ENCODE peak calls at places on chromosomes 3 and 15, in ten cellular contexts. One of them, this sample, is unnamed.

GRCh38 chr3:34132069-34132677 is 333.7 kb downstream of the PDCD6IP start:
- DNase-seq in nephron progenitor cell: no peak
- DNase-seq in AG10803: no peak
- DNase-seq in GM10248: no peak
- DNase-seq in cardiac muscle cell: no peak
- DNase-seq in mucosa of descending colon: no peak
- DNase-seq in neural progenitor cell: no peak
- DNase-seq in lower lobe of right lung: no peak
- DNase-seq in upper lobe of right lung: no peak
- DNase-seq in AG04449: no peak
- DNase-seq in this sample: no peak

GRCh38 chr3:177521305-177521704 is 324.0 kb upstream of the TBL1XR1 start:
- DNase-seq in nephron progenitor cell: no peak
- DNase-seq in AG10803: no peak
- DNase-seq in GM10248: no peak
- DNase-seq in cardiac muscle cell: no peak
- DNase-seq in mucosa of descending colon: peak
- DNase-seq in neural progenitor cell: peak
- DNase-seq in lower lobe of right lung: peak
- DNase-seq in upper lobe of right lung: peak
- DNase-seq in AG04449: no peak
- DNase-seq in this sample: no peak

GRCh38 chr3:4828279-4829030 is 150.8 kb upstream of the BHLHE40 start:
- DNase-seq in nephron progenitor cell: no peak
- DNase-seq in AG10803: peak
- DNase-seq in GM10248: no peak
- DNase-seq in cardiac muscle cell: no peak
- DNase-seq in mucosa of descending colon: no peak
- DNase-seq in neural progenitor cell: no peak
- DNase-seq in lower lobe of right lung: peak
- DNase-seq in upper lobe of right lung: no peak
- DNase-seq in AG04449: peak
- DNase-seq in this sample: no peak

GRCh38 chr3:121330586-121330985 is 215.2 kb downstream of the POLQ start:
- DNase-seq in nephron progenitor cell: no peak
- DNase-seq in AG10803: no peak
- DNase-seq in GM10248: no peak
- DNase-seq in cardiac muscle cell: peak
- DNase-seq in mucosa of descending colon: no peak
- DNase-seq in neural progenitor cell: no peak
- DNase-seq in lower lobe of right lung: no peak
- DNase-seq in upper lobe of right lung: no peak
- DNase-seq in AG04449: no peak
- DNase-seq in this sample: no peak

GRCh38 chr3:140292154-140292553 is 357.2 kb downstream of the CLSTN2 start:
- DNase-seq in nephron progenitor cell: no peak
- DNase-seq in AG10803: peak
- DNase-seq in GM10248: no peak
- DNase-seq in cardiac muscle cell: no peak
- DNase-seq in mucosa of descending colon: no peak
- DNase-seq in neural progenitor cell: no peak
- DNase-seq in lower lobe of right lung: no peak
- DNase-seq in upper lobe of right lung: no peak
- DNase-seq in AG04449: no peak
- DNase-seq in this sample: no peak

GRCh38 chr3:10238330-10238995 is 9.8 kb upstream of the TATDN2 start:
- DNase-seq in nephron progenitor cell: no peak
- DNase-seq in AG10803: no peak
- DNase-seq in GM10248: no peak
- DNase-seq in cardiac muscle cell: no peak
- DNase-seq in mucosa of descending colon: no peak
- DNase-seq in neural progenitor cell: no peak
- DNase-seq in lower lobe of right lung: no peak
- DNase-seq in upper lobe of right lung: no peak
- DNase-seq in AG04449: no peak
- DNase-seq in this sample: peak

GRCh38 chr15:69751575-69751974 is 299.0 kb downstream of the RPLP1 start:
- DNase-seq in nephron progenitor cell: peak
- DNase-seq in AG10803: peak
- DNase-seq in GM10248: no peak
- DNase-seq in cardiac muscle cell: no peak
- DNase-seq in mucosa of descending colon: no peak
- DNase-seq in neural progenitor cell: no peak
- DNase-seq in lower lobe of right lung: no peak
- DNase-seq in upper lobe of right lung: no peak
- DNase-seq in AG04449: no peak
- DNase-seq in this sample: no peak

GRCh38 chr3:54056521-54056920 is 65.8 kb upstream of the CACNA2D3 start:
- DNase-seq in nephron progenitor cell: no peak
- DNase-seq in AG10803: no peak
- DNase-seq in GM10248: no peak
- DNase-seq in cardiac muscle cell: no peak
- DNase-seq in mucosa of descending colon: no peak
- DNase-seq in neural progenitor cell: no peak
- DNase-seq in lower lobe of right lung: no peak
- DNase-seq in upper lobe of right lung: no peak
- DNase-seq in AG04449: no peak
- DNase-seq in this sample: no peak

GRCh38 chr3:355622-356021 is 159.1 kb downstream of the CHL1 start:
- DNase-seq in nephron progenitor cell: no peak
- DNase-seq in AG10803: peak
- DNase-seq in GM10248: no peak
- DNase-seq in cardiac muscle cell: no peak
- DNase-seq in mucosa of descending colon: no peak
- DNase-seq in neural progenitor cell: no peak
- DNase-seq in lower lobe of right lung: no peak
- DNase-seq in upper lobe of right lung: no peak
- DNase-seq in AG04449: no peak
- DNase-seq in this sample: no peak

DNA sequence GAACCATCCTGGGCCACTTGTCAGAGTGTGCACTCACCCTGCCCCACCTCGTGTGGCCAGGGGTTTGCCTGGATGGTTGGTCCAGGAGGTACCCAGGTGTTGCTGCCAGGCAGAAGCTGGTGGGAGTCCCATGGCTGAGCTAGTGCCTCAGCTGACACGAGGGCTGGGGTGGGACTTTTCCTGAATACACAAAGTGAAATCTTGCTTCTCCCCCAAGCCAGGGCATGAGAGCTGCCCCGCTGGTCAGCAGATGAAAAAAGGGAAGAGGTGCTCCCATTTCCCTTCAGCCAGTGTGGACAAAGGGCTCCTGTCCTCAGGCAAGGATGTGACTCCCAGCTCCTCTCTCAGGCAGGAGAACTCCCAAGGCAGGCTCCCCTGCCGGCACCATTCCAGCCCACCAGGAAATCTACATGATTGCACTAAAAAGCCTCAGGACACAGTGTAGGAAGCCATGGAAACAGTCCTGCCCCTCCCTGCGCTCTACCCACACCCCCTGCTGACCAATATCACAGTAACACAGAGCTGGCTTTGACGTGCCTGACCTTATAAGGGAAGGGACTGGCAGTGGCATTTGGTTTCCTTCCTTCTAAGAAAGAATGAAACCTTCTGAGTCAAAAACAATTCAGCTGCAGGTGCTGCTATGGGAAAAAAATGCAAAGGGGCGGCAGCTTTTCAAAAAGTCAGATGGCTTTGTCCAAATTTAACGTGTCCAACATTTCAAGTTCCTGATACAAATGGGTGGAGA is 33.9 kb downstream of the MYO5C start:
- DNase-seq in nephron progenitor cell: peak
- DNase-seq in AG10803: peak
- DNase-seq in GM10248: peak
- DNase-seq in cardiac muscle cell: peak
- DNase-seq in mucosa of descending colon: no peak
- DNase-seq in neural progenitor cell: peak
- DNase-seq in lower lobe of right lung: peak
- DNase-seq in upper lobe of right lung: no peak
- DNase-seq in AG04449: peak
- DNase-seq in this sample: no peak
- TF ChIP-seq CTCF in nephron progenitor cell: peak
- TF ChIP-seq CTCF in AG10803: peak
- TF ChIP-seq CTCF in GM10248: no peak
- TF ChIP-seq CTCF in cardiac muscle cell: no peak
- TF ChIP-seq CTCF in mucosa of descending colon: no peak
- TF ChIP-seq CTCF in neural progenitor cell: no peak
- TF ChIP-seq CTCF in lower lobe of right lung: peak
- TF ChIP-seq CTCF in upper lobe of right lung: peak
- TF ChIP-seq CTCF in AG04449: peak
- TF ChIP-seq CTCF in this sample: peak

GRCh38 chr3:85560088-85560790 is 601.5 kb downstream of the CADM2 start:
- DNase-seq in nephron progenitor cell: no peak
- DNase-seq in AG10803: no peak
- DNase-seq in GM10248: no peak
- DNase-seq in cardiac muscle cell: no peak
- DNase-seq in mucosa of descending colon: no peak
- DNase-seq in neural progenitor cell: no peak
- DNase-seq in lower lobe of right lung: no peak
- DNase-seq in upper lobe of right lung: no peak
- DNase-seq in AG04449: no peak
- DNase-seq in this sample: no peak
- TF ChIP-seq CTCF in nephron progenitor cell: no peak
- TF ChIP-seq CTCF in AG10803: no peak
- TF ChIP-seq CTCF in GM10248: no peak
- TF ChIP-seq CTCF in cardiac muscle cell: no peak
- TF ChIP-seq CTCF in mucosa of descending colon: no peak
- TF ChIP-seq CTCF in neural progenitor cell: no peak
- TF ChIP-seq CTCF in lower lobe of right lung: no peak
- TF ChIP-seq CTCF in upper lobe of right lung: no peak
- TF ChIP-seq CTCF in AG04449: no peak
- TF ChIP-seq CTCF in this sample: no peak

GRCh38 chr3:45553469-45553974 is 41.0 kb upstream of the LIMD1 start:
- DNase-seq in nephron progenitor cell: no peak
- DNase-seq in AG10803: peak
- DNase-seq in GM10248: peak
- DNase-seq in cardiac muscle cell: peak
- DNase-seq in mucosa of descending colon: no peak
- DNase-seq in neural progenitor cell: no peak
- DNase-seq in lower lobe of right lung: no peak
- DNase-seq in upper lobe of right lung: no peak
- DNase-seq in AG04449: no peak
- DNase-seq in this sample: peak

GRCh38 chr3:45552773-45553371 is 41.7 kb upstream of the LIMD1 start:
- DNase-seq in nephron progenitor cell: no peak
- DNase-seq in AG10803: no peak
- DNase-seq in GM10248: no peak
- DNase-seq in cardiac muscle cell: no peak
- DNase-seq in mucosa of descending colon: no peak
- DNase-seq in neural progenitor cell: no peak
- DNase-seq in lower lobe of right lung: no peak
- DNase-seq in upper lobe of right lung: no peak
- DNase-seq in AG04449: no peak
- DNase-seq in this sample: peak

GRCh38 chr3:45551214-45552010 is 43.1 kb upstream of the LIMD1 start:
- DNase-seq in nephron progenitor cell: no peak
- DNase-seq in AG10803: peak
- DNase-seq in GM10248: no peak
- DNase-seq in cardiac muscle cell: no peak
- DNase-seq in mucosa of descending colon: peak
- DNase-seq in neural progenitor cell: no peak
- DNase-seq in lower lobe of right lung: no peak
- DNase-seq in upper lobe of right lung: no peak
- DNase-seq in AG04449: peak
- DNase-seq in this sample: peak

GRCh38 chr3:45554001-45554691 is 40.4 kb upstream of the LIMD1 start:
- DNase-seq in nephron progenitor cell: peak
- DNase-seq in AG10803: peak
- DNase-seq in GM10248: peak
- DNase-seq in cardiac muscle cell: peak
- DNase-seq in mucosa of descending colon: no peak
- DNase-seq in neural progenitor cell: no peak
- DNase-seq in lower lobe of right lung: no peak
- DNase-seq in upper lobe of right lung: no peak
- DNase-seq in AG04449: no peak
- DNase-seq in this sample: peak

DNA sequence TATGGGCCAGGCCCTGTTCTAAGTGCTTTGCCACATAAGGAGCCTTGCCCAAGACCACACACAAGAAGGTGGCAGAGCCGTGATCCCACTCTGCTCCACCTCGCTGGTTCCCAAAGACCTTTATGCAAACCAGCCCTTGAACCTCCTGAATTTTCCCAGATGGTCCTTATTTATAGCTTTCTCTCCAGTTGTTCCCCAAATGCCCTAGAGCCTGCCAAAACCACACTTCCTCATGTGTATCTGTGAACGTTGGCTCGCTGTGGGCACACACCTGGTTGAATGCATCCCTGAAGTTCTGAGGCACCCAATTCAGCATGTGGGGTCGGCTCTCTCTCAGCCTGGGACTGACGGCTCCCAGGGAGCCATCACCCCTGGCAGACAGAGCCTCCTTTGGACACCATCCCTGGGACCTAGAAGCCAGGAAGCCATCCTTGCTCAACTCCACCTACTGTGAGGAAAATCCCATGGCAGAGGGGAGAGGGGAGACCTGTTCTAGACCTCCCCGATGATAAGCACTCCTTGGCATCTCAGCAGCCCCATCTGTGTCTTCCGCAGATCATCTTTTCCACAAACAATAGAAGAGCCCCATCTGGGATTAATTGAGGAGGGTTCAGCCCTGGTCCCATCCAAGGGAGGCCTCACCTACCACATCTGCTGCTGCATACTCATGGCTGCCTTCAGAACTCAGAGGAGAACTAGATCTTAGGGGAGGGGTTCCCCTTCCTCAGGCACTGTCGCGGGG is 42.3 kb upstream of the LIMD1 start:
- DNase-seq in nephron progenitor cell: no peak
- DNase-seq in AG10803: peak
- DNase-seq in GM10248: no peak
- DNase-seq in cardiac muscle cell: no peak
- DNase-seq in mucosa of descending colon: no peak
- DNase-seq in neural progenitor cell: no peak
- DNase-seq in lower lobe of right lung: no peak
- DNase-seq in upper lobe of right lung: no peak
- DNase-seq in AG04449: no peak
- DNase-seq in this sample: peak
- TF ChIP-seq CTCF in nephron progenitor cell: no peak
- TF ChIP-seq CTCF in AG10803: no peak
- TF ChIP-seq CTCF in GM10248: no peak
- TF ChIP-seq CTCF in cardiac muscle cell: no peak
- TF ChIP-seq CTCF in mucosa of descending colon: no peak
- TF ChIP-seq CTCF in neural progenitor cell: no peak
- TF ChIP-seq CTCF in lower lobe of right lung: no peak
- TF ChIP-seq CTCF in upper lobe of right lung: no peak
- TF ChIP-seq CTCF in AG04449: no peak
- TF ChIP-seq CTCF in this sample: no peak

DNA sequence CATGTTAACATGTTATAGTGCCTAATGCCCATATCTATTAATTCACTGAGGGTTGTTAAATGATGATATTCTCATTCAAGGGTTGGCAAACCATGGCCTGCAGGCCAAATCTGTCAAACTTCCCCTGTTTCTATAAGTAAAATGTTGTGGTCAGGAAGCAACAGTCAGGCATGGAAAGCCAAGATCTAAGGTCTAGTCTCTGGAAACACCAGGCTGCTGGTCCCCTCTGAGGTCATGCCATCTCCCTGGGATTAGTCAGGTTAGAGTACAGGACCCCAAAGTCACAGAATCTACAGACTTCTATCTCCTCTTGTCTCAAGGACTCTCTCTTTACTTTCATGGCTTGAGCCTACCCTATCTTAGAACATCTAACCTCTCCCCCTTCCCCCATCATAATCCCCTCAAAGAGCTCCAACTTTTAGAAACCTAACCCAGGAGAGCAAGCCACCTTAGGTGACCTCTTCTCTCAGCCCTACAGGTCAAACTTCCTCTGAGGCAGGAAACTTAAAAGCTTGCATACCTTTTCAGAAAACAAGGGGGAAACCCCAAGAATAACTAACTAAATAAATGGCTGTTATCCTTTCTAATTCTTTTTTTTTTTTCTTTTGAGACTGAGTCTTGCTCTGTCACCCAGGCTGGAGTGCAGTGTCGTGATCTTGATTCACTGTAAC is 15.3 kb upstream of the HERC1 start:
- DNase-seq in nephron progenitor cell: no peak
- DNase-seq in AG10803: no peak
- DNase-seq in GM10248: no peak
- DNase-seq in cardiac muscle cell: no peak
- DNase-seq in mucosa of descending colon: no peak
- DNase-seq in neural progenitor cell: no peak
- DNase-seq in lower lobe of right lung: no peak
- DNase-seq in upper lobe of right lung: no peak
- DNase-seq in AG04449: no peak
- DNase-seq in this sample: no peak
- TF ChIP-seq CTCF in nephron progenitor cell: no peak
- TF ChIP-seq CTCF in AG10803: no peak
- TF ChIP-seq CTCF in GM10248: no peak
- TF ChIP-seq CTCF in cardiac muscle cell: no peak
- TF ChIP-seq CTCF in mucosa of descending colon: no peak
- TF ChIP-seq CTCF in neural progenitor cell: no peak
- TF ChIP-seq CTCF in lower lobe of right lung: no peak
- TF ChIP-seq CTCF in upper lobe of right lung: no peak
- TF ChIP-seq CTCF in AG04449: no peak
- TF ChIP-seq CTCF in this sample: no peak

This sample was measured in chondrocyte.